ENCODE peak calls at places on chromosomes 13 and 19, in five cellular contexts. I, V, Q, X and W are unnamed samples.

GRCh38 chr13:91277013-91277676 is 70.3 kb upstream of the MIR17HG start:
- DNase-seq in I (no peak), V (no peak), Q (no peak), X (no peak), W (no peak)

GRCh38 chr13:111422352-111422751 is 101.9 kb downstream of the TEX29 start:
- DNase-seq in I (no peak), V (no peak), Q (no peak), X (no peak), W (no peak)

GRCh38 chr19:1266818-1267440 is 2.2 kb upstream of the CIRBP start:
- DNase-seq in I (peak), V (peak), Q (no peak), X (peak), W (peak)

GRCh38 chr13:111948281-111948680 is 118.7 kb upstream of the SOX1 start:
- DNase-seq in I (no peak), V (no peak), Q (no peak), X (no peak), W (no peak)

GRCh38 chr19:38478273-38478971 is 44.9 kb downstream of the RYR1 start:
- DNase-seq in I (no peak), V (peak), Q (peak), X (no peak), W (no peak)

GRCh38 chr19:30718728-30719127 is 346.5 kb downstream of the ZNF536 start:
- DNase-seq in I (no peak), V (no peak), Q (no peak), X (no peak), W (no peak)

GRCh38 chr19:5913739-5914357 is at the start of gene CAPS:
- DNase-seq in I (no peak), V (no peak), Q (peak), X (no peak), W (peak)

GRCh38 chr19:31274266-31274963 is 74.8 kb downstream of the TSHZ3 start:
- DNase-seq in I (no peak), V (no peak), Q (no peak), X (no peak), W (no peak)

DNA sequence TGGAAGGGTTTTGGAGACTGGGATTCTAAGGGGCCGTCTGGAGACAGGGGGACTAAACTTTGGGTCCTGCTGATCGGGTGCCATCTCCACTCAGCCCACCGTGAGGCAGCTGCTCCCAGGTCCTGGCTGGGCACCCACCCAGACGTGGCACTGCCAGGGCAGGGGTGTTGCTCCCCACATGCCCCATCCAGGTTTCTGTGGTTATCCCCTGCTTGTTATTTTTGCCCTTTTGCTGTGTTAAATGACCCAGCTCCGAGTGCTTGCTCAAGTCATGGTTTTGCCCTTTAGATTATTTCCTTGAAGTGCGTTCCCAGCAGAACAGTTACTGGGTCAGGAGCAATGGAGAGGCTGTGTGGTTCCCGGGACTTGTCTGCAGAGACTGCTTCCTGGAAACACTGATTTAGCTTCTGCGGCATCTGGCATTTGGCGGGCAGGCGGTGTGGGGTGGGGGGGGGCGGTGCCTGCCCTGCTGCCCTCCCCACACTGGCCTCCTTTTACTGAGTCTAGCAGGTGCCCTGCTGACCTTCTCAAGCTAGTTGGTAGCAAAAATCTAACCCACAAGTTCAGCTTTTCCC is 1.9 kb downstream of the RAB11B start:
- DNase-seq in I (no peak), V (no peak), Q (peak), X (no peak), W (peak)
- H3K4me3 ChIP-seq in I (no peak), V (no peak), Q (no peak), X (no peak), W (peak)

GRCh38 chr19:35011737-35012682 is 11.9 kb downstream of the GRAMD1A start:
- DNase-seq in I (no peak), V (no peak), Q (no peak), X (no peak), W (no peak)
- H3K4me3 ChIP-seq in I (no peak), V (no peak), Q (no peak), X (no peak), W (no peak)

DNA sequence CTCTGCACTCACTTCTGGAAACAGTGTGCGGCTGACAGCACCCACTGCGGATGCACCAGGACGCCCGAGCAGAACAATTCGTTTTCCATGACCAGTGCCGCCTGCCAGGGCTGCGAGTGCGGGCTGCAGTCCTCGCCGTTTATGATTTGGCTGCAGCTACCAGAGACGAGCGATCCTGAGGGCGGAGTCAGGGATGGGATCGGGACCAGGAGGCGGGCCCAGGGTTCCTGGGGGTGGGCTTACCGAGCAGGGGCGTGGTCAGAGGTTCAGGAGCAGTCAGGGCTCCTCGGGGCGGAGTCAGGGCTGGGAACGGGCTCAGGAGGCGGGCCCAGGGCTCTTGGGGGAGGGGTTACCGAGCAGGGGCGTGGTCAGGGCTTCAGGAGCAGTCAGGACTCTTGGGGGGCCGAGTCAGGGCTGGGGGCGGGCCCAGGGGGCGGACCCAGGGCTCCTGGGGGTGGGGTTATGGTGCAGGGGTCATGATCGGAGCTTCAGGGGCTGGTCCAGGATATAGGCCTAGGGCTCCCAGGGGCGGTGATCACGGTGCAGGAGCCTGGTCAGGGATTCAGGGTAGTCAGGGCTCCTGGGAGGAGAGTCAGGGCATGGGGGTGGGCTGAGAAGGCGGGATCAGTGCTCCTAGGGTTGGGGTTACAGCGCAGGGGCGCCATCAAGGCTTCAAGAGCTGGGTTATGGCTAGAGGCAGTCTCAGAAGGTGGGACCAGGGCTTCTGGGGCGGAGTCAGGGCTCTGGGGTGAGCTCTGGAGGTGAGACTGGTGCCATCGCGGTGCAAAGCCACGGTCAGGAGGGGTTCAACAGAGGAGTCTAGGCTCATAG is 1.7 kb downstream of the KLK4 start:
- DNase-seq in I (no peak), V (peak), Q (peak), X (no peak), W (no peak)
- H3K4me3 ChIP-seq in I (no peak), V (no peak), Q (no peak), X (no peak), W (no peak)

GRCh38 chr19:49859838-49860715 is 7.3 kb downstream of the PNKP start:
- DNase-seq in I (no peak), V (no peak), Q (no peak), X (no peak), W (no peak)
- H3K4me3 ChIP-seq in I (no peak), V (no peak), Q (no peak), X (no peak), W (no peak)